ENCODE peak calls at places on chromosomes 2 and 18, in six cellular contexts. B is A549, N is endothelial cell of umbilical vein, A is GM12878, T is HepG2, L is K562. F is an unnamed sample.

GRCh38 chr2:196703660-196704209 is 64.2 kb downstream of the CCDC150 start:
- DNase-seq in B (no peak), N (no peak), A (no peak), T (no peak), L (no peak), F (no peak)

GRCh38 chr2:42052702-42053481 is 5.1 kb downstream of the PKDCC start:
- DNase-seq in B (no peak), N (no peak), A (no peak), T (no peak), L (peak), F (peak)

GRCh38 chr2:54858021-54858681 is 134.7 kb downstream of the EML6 start:
- DNase-seq in B (peak), N (no peak), A (no peak), T (peak), L (no peak), F (peak)

GRCh38 chr2:11343626-11344341 is 652 bp downstream of the ROCK2 start:
- DNase-seq in B (peak), N (peak), A (no peak), T (peak), L (peak), F (peak)

GRCh38 chr2:230234122-230234722 is 8.7 kb downstream of the SP140 start:
- DNase-seq in B (no peak), N (no peak), A (no peak), T (no peak), L (no peak), F (no peak)

GRCh38 chr2:45014016-45014702 is 4.9 kb upstream of the SIX2 start:
- DNase-seq in B (peak), N (peak), A (no peak), T (no peak), L (peak), F (peak)

GRCh38 chr2:20067992-20068727 is 16.7 kb upstream of the LAPTM4A start:
- DNase-seq in B (peak), N (peak), A (no peak), T (no peak), L (no peak), F (no peak)

GRCh38 chr2:38690499-38691420 is 24.8 kb downstream of the GALM start:
- DNase-seq in B (peak), N (peak), A (no peak), T (peak), L (peak), F (peak)

GRCh38 chr2:233418761-233419625 is 64.7 kb downstream of the DGKD start:
- DNase-seq in B (peak), N (peak), A (peak), T (no peak), L (no peak), F (no peak)

GRCh38 chr2:101306410-101306809 is 2.1 kb downstream of the RNF149 start:
- DNase-seq in B (no peak), N (no peak), A (no peak), T (no peak), L (peak), F (no peak)

DNA sequence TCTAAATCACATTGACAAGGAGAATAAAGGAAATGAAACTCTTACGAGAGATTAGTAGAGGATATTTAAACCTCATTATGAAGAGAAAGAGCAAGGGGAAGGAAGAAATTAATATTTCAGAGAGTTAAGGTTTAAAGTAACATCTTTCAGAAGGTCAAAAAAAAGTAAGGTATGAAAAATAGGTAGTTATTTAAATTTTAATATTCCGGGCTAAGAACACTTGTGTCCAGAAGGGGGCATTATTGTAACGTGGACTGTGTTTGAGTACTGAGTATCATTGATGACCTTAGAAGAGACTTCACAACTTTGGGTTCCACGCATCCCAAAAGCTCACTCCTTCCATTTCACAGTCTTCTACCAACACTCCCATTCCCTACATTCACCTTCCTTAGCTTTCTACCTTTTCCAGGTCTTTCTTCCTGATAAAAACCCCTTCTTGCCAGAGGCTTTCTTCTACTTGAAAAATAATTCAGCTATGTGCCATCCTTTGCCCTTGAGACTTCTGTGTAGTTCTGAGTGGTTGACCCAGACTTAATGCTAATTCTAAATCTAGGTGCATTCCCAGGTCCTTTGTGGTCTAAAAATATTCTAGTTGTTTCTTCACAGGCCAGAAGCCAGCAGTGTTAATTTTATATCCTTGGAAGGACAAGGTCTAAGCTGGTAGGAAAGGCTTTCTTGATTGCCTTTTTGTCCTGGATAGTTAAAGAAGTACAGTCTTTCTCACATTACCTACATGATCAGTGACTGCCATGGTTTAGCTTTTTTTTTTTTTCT is 16.5 kb downstream of the DYNC1I2 start:
- DNase-seq in B (peak), N (peak), A (no peak), T (peak), L (peak), F (peak)
- TF ChIP-seq CTCF in B (peak), N (peak), A (peak), T (peak), L (peak), F (no peak)

GRCh38 chr2:96912356-96913116 is 42.7 kb upstream of the SEMA4C start:
- DNase-seq in B (no peak), N (no peak), A (no peak), T (no peak), L (no peak), F (no peak)
- H3K4me3 ChIP-seq in B (no peak), N (no peak), A (no peak), T (no peak), L (no peak), F (no peak)

GRCh38 chr18:7830468-7830867 is 263.4 kb downstream of the PTPRM start:
- DNase-seq in B (peak), N (peak), A (peak), T (no peak), L (no peak), F (peak)
- TF ChIP-seq MYC in B (no peak), N (no peak), A (no peak), T (no peak), L (no peak), F (no peak)

DNA sequence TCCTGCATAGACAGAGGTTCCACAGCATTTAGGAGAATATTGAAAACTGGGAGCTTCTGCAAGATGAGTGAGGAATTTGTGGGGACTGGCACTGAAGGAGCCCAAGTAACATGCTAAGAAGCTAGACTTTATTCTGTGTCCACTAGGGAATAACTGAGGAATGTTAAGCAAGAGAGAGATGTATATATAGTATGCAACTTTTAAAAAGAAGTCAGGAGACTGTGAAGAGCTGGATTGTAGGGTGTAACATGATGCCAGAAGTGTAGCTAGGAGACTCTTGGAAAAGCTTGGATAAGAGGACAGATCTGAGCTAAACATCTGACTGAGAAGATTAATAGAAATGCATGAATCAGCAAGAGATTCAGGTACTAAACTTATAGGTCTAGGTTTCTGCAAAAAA is 270.6 kb upstream of the MMADHC start:
- DNase-seq in B (no peak), N (peak), A (no peak), T (no peak), L (no peak), F (no peak)
- TF ChIP-seq CTCF in B (no peak), N (no peak), A (no peak), T (no peak), L (no peak), F (no peak)

GRCh38 chr18:34821669-34822210 is 111.6 kb downstream of the DTNA start:
- DNase-seq in B (peak), N (no peak), A (no peak), T (peak), L (no peak), F (peak)
- H3K4me3 ChIP-seq in B (no peak), N (no peak), A (no peak), T (no peak), L (no peak), F (no peak)

DNA sequence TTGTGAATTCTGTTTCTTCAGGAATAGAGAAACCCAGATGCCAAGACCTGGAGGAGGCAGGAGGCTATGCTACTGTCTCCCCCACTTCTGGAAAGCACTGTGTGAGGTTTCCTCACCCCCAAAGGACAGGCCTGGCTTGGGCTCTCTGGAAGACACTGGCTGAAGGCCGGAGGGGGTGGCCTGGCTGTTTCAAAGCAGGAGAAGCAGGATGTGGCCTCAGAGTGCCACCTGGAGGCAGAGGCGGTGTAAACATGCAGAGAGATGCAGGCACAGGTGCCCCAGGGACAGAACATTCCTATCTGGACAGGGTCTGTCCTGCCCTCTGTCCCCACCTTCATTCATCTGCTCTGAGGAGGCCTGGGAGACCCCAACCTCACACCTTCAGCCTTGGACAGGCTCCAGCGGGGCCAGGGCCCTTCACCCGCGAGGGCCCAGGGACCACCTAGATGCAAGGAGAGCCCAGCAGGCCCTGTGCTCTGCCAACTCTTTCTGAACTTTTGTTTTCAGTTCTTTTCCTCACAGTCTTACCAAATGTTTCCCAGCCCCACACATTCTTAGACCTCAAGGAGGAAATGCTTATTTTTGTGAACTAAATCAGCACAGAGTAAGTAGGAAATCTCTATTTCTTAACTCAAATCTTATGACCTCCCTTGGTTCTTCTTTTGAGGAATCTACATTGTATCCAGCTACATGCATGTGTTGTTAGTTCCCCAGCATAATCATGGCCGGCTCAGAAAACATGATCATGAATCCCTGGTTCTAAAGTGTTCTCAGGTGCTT is 79.2 kb downstream of the LONRF2 start:
- DNase-seq in B (peak), N (peak), A (no peak), T (peak), L (peak), F (peak)
- TF ChIP-seq MYC in B (no peak), N (no peak), A (no peak), T (no peak), L (no peak), F (no peak)

GRCh38 chr2:128304715-128305554 is 13.7 kb downstream of the HS6ST1 start:
- DNase-seq in B (peak), N (peak), A (no peak), T (peak), L (no peak), F (no peak)
- TF ChIP-seq CTCF in B (no peak), N (no peak), A (no peak), T (no peak), L (no peak), F (no peak)

F was measured in NB4.